ENCODE peak calls at places on chromosomes 3 and 15, in five cellular contexts. R is M059J, G is T-helper 17 cell, X is T-helper 1 cell, D is T47D. P is an unnamed sample.

GRCh38 chr3:176293277-176293676 is 904.0 kb downstream of the TBL1XR1 start:
- DNase-seq in R (peak), G (no peak), X (no peak), D (no peak), P (no peak)

GRCh38 chr3:73409405-73409804 is 215.3 kb downstream of the PDZRN3 start:
- DNase-seq in R (peak), G (no peak), X (no peak), D (no peak), P (no peak)

GRCh38 chr3:60365360-60365759 is 885.9 kb downstream of the FHIT start:
- DNase-seq in R (no peak), G (no peak), X (peak), D (no peak), P (no peak)

GRCh38 chr15:43517354-43518072 is at the start of gene MAP1A:
- DNase-seq in R (no peak), G (no peak), X (no peak), D (no peak), P (no peak)

GRCh38 chr15:49038382-49038781 is 7.9 kb downstream of the SECISBP2L start:
- DNase-seq in R (peak), G (no peak), X (no peak), D (no peak), P (no peak)

GRCh38 chr3:65083240-65083639 is 395.4 kb upstream of the ADAMTS9 start:
- DNase-seq in R (no peak), G (no peak), X (no peak), D (no peak), P (no peak)

GRCh38 chr15:43939070-43939469 is 112.3 kb downstream of the WDR76 start:
- DNase-seq in R (peak), G (no peak), X (no peak), D (no peak), P (peak)

GRCh38 chr3:119628390-119628789 is 30.7 kb downstream of the PLA1A start:
- DNase-seq in R (no peak), G (no peak), X (peak), D (no peak), P (no peak)

GRCh38 chr3:127738192-127738840 is 65.6 kb downstream of the ABTB1 start:
- DNase-seq in R (peak), G (no peak), X (no peak), D (peak), P (no peak)

GRCh38 chr3:180180795-180181194 is 144.1 kb upstream of the PEX5L start:
- DNase-seq in R (peak), G (no peak), X (no peak), D (no peak), P (no peak)

GRCh38 chr15:74727727-74728126 is 2.4 kb upstream of the CYP1A1 start:
- DNase-seq in R (no peak), G (no peak), X (no peak), D (no peak), P (no peak)

GRCh38 chr15:98067339-98067738 is 106.8 kb downstream of the ARRDC4 start:
- DNase-seq in R (peak), G (no peak), X (no peak), D (no peak), P (no peak)

GRCh38 chr3:119418641-119419040 is 44.8 kb downstream of the TMEM39A start:
- DNase-seq in R (peak), G (no peak), X (no peak), D (no peak), P (no peak)

GRCh38 chr3:137946341-137946973 is 63.5 kb upstream of the CLDN18 start:
- DNase-seq in R (peak), G (peak), X (peak), D (peak), P (peak)

GRCh38 chr3:53009826-53010539 is 35.9 kb downstream of the SFMBT1 start:
- DNase-seq in R (no peak), G (no peak), X (no peak), D (no peak), P (no peak)

GRCh38 chr15:82805994-82806406 is at the start of gene FSD2:
- DNase-seq in R (no peak), G (no peak), X (no peak), D (no peak), P (no peak)

GRCh38 chr3:120113128-120114116 is 19.2 kb upstream of the GSK3B start:
- DNase-seq in R (peak), G (no peak), X (no peak), D (no peak), P (peak)

GRCh38 chr3:58411036-58411435 is 22.6 kb downstream of the PDHB start:
- DNase-seq in R (peak), G (no peak), X (no peak), D (no peak), P (no peak)

GRCh38 chr3:146223401-146224373 is 27.2 kb downstream of the PLSCR4 start:
- DNase-seq in R (no peak), G (no peak), X (no peak), D (no peak), P (no peak)